ENCODE peak calls at places on chromosomes 4 and X, in five cellular contexts. One of them, this sample, is unnamed.

GRCh38 chr4:176262243-176262642 is 6.8 kb downstream of the ASB5 start:
- DNase-seq in NCI-H1105: no peak
- DNase-seq in T-helper 2 cell: no peak
- DNase-seq in stimulated activated CD4-positive, alpha-beta T cell treated with anti-CD3 and anti-CD28 coated beads, Interleukin-15, amount 100 ng/mL, for 1 hour: no peak
- DNase-seq in activated T-helper 9 cell treated with anti-CD3 and anti-CD28 coated beads, Interleukin-2, amount 50 U/mL, for 16 hours: no peak
- DNase-seq in this sample: no peak

GRCh38 chrX:48589482-48590162 is 7.7 kb upstream of the WDR13 start:
- DNase-seq in activated T-helper 9 cell treated with anti-CD3 and anti-CD28 coated beads, Interleukin-2, amount 50 U/mL, for 16 hours: no peak
- DNase-seq in stimulated activated CD4-positive, alpha-beta T cell treated with anti-CD3 and anti-CD28 coated beads, Interleukin-15, amount 100 ng/mL, for 1 hour: no peak
- DNase-seq in NCI-H1105: no peak
- DNase-seq in T-helper 2 cell: no peak
- DNase-seq in this sample: no peak

GRCh38 chr4:39732728-39733127 is 34.8 kb downstream of the UBE2K start:
- DNase-seq in stimulated activated CD4-positive, alpha-beta T cell treated with anti-CD3 and anti-CD28 coated beads, Interleukin-15, amount 100 ng/mL, for 1 hour: no peak
- DNase-seq in activated T-helper 9 cell treated with anti-CD3 and anti-CD28 coated beads, Interleukin-2, amount 50 U/mL, for 16 hours: no peak
- DNase-seq in T-helper 2 cell: no peak
- DNase-seq in NCI-H1105: no peak
- DNase-seq in this sample: no peak

GRCh38 chr4:87896020-87896621 is 63.4 kb downstream of the MEPE start:
- DNase-seq in stimulated activated CD4-positive, alpha-beta T cell treated with anti-CD3 and anti-CD28 coated beads, Interleukin-15, amount 100 ng/mL, for 1 hour: no peak
- DNase-seq in NCI-H1105: no peak
- DNase-seq in T-helper 2 cell: peak
- DNase-seq in activated T-helper 9 cell treated with anti-CD3 and anti-CD28 coated beads, Interleukin-2, amount 50 U/mL, for 16 hours: no peak
- DNase-seq in this sample: no peak

GRCh38 chr4:117626664-117627063 is 407.6 kb upstream of the NDST3 start:
- DNase-seq in T-helper 2 cell: no peak
- DNase-seq in NCI-H1105: no peak
- DNase-seq in stimulated activated CD4-positive, alpha-beta T cell treated with anti-CD3 and anti-CD28 coated beads, Interleukin-15, amount 100 ng/mL, for 1 hour: no peak
- DNase-seq in activated T-helper 9 cell treated with anti-CD3 and anti-CD28 coated beads, Interleukin-2, amount 50 U/mL, for 16 hours: no peak
- DNase-seq in this sample: no peak

GRCh38 chr4:184688447-184688846 is 38.9 kb downstream of the PRIMPOL start:
- DNase-seq in T-helper 2 cell: no peak
- DNase-seq in activated T-helper 9 cell treated with anti-CD3 and anti-CD28 coated beads, Interleukin-2, amount 50 U/mL, for 16 hours: no peak
- DNase-seq in NCI-H1105: no peak
- DNase-seq in stimulated activated CD4-positive, alpha-beta T cell treated with anti-CD3 and anti-CD28 coated beads, Interleukin-15, amount 100 ng/mL, for 1 hour: no peak
- DNase-seq in this sample: no peak

GRCh38 chr4:30416547-30416946 is 303.6 kb upstream of the PCDH7 start:
- DNase-seq in stimulated activated CD4-positive, alpha-beta T cell treated with anti-CD3 and anti-CD28 coated beads, Interleukin-15, amount 100 ng/mL, for 1 hour: no peak
- DNase-seq in NCI-H1105: no peak
- DNase-seq in T-helper 2 cell: no peak
- DNase-seq in activated T-helper 9 cell treated with anti-CD3 and anti-CD28 coated beads, Interleukin-2, amount 50 U/mL, for 16 hours: no peak
- DNase-seq in this sample: no peak

GRCh38 chr4:114226968-114227760 is 247.7 kb upstream of the ARSJ start:
- DNase-seq in activated T-helper 9 cell treated with anti-CD3 and anti-CD28 coated beads, Interleukin-2, amount 50 U/mL, for 16 hours: no peak
- DNase-seq in NCI-H1105: no peak
- DNase-seq in stimulated activated CD4-positive, alpha-beta T cell treated with anti-CD3 and anti-CD28 coated beads, Interleukin-15, amount 100 ng/mL, for 1 hour: no peak
- DNase-seq in T-helper 2 cell: no peak
- DNase-seq in this sample: no peak

GRCh38 chr4:102761478-102761790 is 666 bp upstream of the MANBA start:
- DNase-seq in activated T-helper 9 cell treated with anti-CD3 and anti-CD28 coated beads, Interleukin-2, amount 50 U/mL, for 16 hours: no peak
- DNase-seq in stimulated activated CD4-positive, alpha-beta T cell treated with anti-CD3 and anti-CD28 coated beads, Interleukin-15, amount 100 ng/mL, for 1 hour: no peak
- DNase-seq in NCI-H1105: no peak
- DNase-seq in T-helper 2 cell: no peak
- DNase-seq in this sample: no peak

GRCh38 chrX:118272237-118272636 is 73.7 kb upstream of the WDR44 start:
- DNase-seq in stimulated activated CD4-positive, alpha-beta T cell treated with anti-CD3 and anti-CD28 coated beads, Interleukin-15, amount 100 ng/mL, for 1 hour: no peak
- DNase-seq in activated T-helper 9 cell treated with anti-CD3 and anti-CD28 coated beads, Interleukin-2, amount 50 U/mL, for 16 hours: no peak
- DNase-seq in NCI-H1105: no peak
- DNase-seq in T-helper 2 cell: no peak
- DNase-seq in this sample: no peak

GRCh38 chr4:137707626-137708025 is 175.3 kb upstream of the PCDH18 start:
- DNase-seq in NCI-H1105: no peak
- DNase-seq in stimulated activated CD4-positive, alpha-beta T cell treated with anti-CD3 and anti-CD28 coated beads, Interleukin-15, amount 100 ng/mL, for 1 hour: no peak
- DNase-seq in activated T-helper 9 cell treated with anti-CD3 and anti-CD28 coated beads, Interleukin-2, amount 50 U/mL, for 16 hours: no peak
- DNase-seq in T-helper 2 cell: no peak
- DNase-seq in this sample: no peak

GRCh38 chr4:52105276-52105675 is 54.2 kb downstream of the SPATA18 start:
- DNase-seq in NCI-H1105: no peak
- DNase-seq in T-helper 2 cell: no peak
- DNase-seq in activated T-helper 9 cell treated with anti-CD3 and anti-CD28 coated beads, Interleukin-2, amount 50 U/mL, for 16 hours: no peak
- DNase-seq in stimulated activated CD4-positive, alpha-beta T cell treated with anti-CD3 and anti-CD28 coated beads, Interleukin-15, amount 100 ng/mL, for 1 hour: no peak
- DNase-seq in this sample: no peak

GRCh38 chrX:155592331-155592730 is 20.4 kb downstream of the TMLHE start:
- DNase-seq in activated T-helper 9 cell treated with anti-CD3 and anti-CD28 coated beads, Interleukin-2, amount 50 U/mL, for 16 hours: no peak
- DNase-seq in stimulated activated CD4-positive, alpha-beta T cell treated with anti-CD3 and anti-CD28 coated beads, Interleukin-15, amount 100 ng/mL, for 1 hour: no peak
- DNase-seq in NCI-H1105: no peak
- DNase-seq in T-helper 2 cell: no peak
- DNase-seq in this sample: no peak

GRCh38 chrX:40383969-40384368 is 196.8 kb upstream of the ATP6AP2 start:
- DNase-seq in activated T-helper 9 cell treated with anti-CD3 and anti-CD28 coated beads, Interleukin-2, amount 50 U/mL, for 16 hours: no peak
- DNase-seq in stimulated activated CD4-positive, alpha-beta T cell treated with anti-CD3 and anti-CD28 coated beads, Interleukin-15, amount 100 ng/mL, for 1 hour: no peak
- DNase-seq in NCI-H1105: no peak
- DNase-seq in T-helper 2 cell: no peak
- DNase-seq in this sample: no peak

GRCh38 chr4:56684320-56684719 is 3.2 kb upstream of the HOPX start:
- DNase-seq in T-helper 2 cell: no peak
- DNase-seq in NCI-H1105: no peak
- DNase-seq in activated T-helper 9 cell treated with anti-CD3 and anti-CD28 coated beads, Interleukin-2, amount 50 U/mL, for 16 hours: no peak
- DNase-seq in stimulated activated CD4-positive, alpha-beta T cell treated with anti-CD3 and anti-CD28 coated beads, Interleukin-15, amount 100 ng/mL, for 1 hour: no peak
- DNase-seq in this sample: no peak

GRCh38 chrX:51459125-51459524 is 37.3 kb downstream of the NUDT11 start:
- DNase-seq in activated T-helper 9 cell treated with anti-CD3 and anti-CD28 coated beads, Interleukin-2, amount 50 U/mL, for 16 hours: no peak
- DNase-seq in stimulated activated CD4-positive, alpha-beta T cell treated with anti-CD3 and anti-CD28 coated beads, Interleukin-15, amount 100 ng/mL, for 1 hour: no peak
- DNase-seq in NCI-H1105: no peak
- DNase-seq in T-helper 2 cell: no peak
- DNase-seq in this sample: no peak

GRCh38 chr4:43763029-43763610 is 685.5 kb downstream of the KCTD8 start:
- DNase-seq in NCI-H1105: no peak
- DNase-seq in T-helper 2 cell: no peak
- DNase-seq in stimulated activated CD4-positive, alpha-beta T cell treated with anti-CD3 and anti-CD28 coated beads, Interleukin-15, amount 100 ng/mL, for 1 hour: no peak
- DNase-seq in activated T-helper 9 cell treated with anti-CD3 and anti-CD28 coated beads, Interleukin-2, amount 50 U/mL, for 16 hours: no peak
- DNase-seq in this sample: no peak

GRCh38 chr4:162497564-162498167 is 333.9 kb upstream of the FSTL5 start:
- DNase-seq in NCI-H1105: no peak
- DNase-seq in stimulated activated CD4-positive, alpha-beta T cell treated with anti-CD3 and anti-CD28 coated beads, Interleukin-15, amount 100 ng/mL, for 1 hour: no peak
- DNase-seq in activated T-helper 9 cell treated with anti-CD3 and anti-CD28 coated beads, Interleukin-2, amount 50 U/mL, for 16 hours: no peak
- DNase-seq in T-helper 2 cell: no peak
- DNase-seq in this sample: no peak

GRCh38 chr4:108861339-108861738 is 98.5 kb upstream of the ETNPPL start:
- DNase-seq in NCI-H1105: no peak
- DNase-seq in stimulated activated CD4-positive, alpha-beta T cell treated with anti-CD3 and anti-CD28 coated beads, Interleukin-15, amount 100 ng/mL, for 1 hour: no peak
- DNase-seq in T-helper 2 cell: no peak
- DNase-seq in activated T-helper 9 cell treated with anti-CD3 and anti-CD28 coated beads, Interleukin-2, amount 50 U/mL, for 16 hours: no peak
- DNase-seq in this sample: no peak

GRCh38 chr4:23631255-23631950 is 258.4 kb downstream of the PPARGC1A start:
- DNase-seq in T-helper 2 cell: no peak
- DNase-seq in activated T-helper 9 cell treated with anti-CD3 and anti-CD28 coated beads, Interleukin-2, amount 50 U/mL, for 16 hours: no peak
- DNase-seq in NCI-H1105: no peak
- DNase-seq in stimulated activated CD4-positive, alpha-beta T cell treated with anti-CD3 and anti-CD28 coated beads, Interleukin-15, amount 100 ng/mL, for 1 hour: no peak
- DNase-seq in this sample: no peak

GRCh38 chr4:38958453-38958852 is 73.8 kb downstream of the TMEM156 start:
- DNase-seq in NCI-H1105: no peak
- DNase-seq in activated T-helper 9 cell treated with anti-CD3 and anti-CD28 coated beads, Interleukin-2, amount 50 U/mL, for 16 hours: no peak
- DNase-seq in stimulated activated CD4-positive, alpha-beta T cell treated with anti-CD3 and anti-CD28 coated beads, Interleukin-15, amount 100 ng/mL, for 1 hour: no peak
- DNase-seq in T-helper 2 cell: no peak
- DNase-seq in this sample: no peak

GRCh38 chr4:38185406-38185805 is 225.2 kb downstream of the PTTG2 start:
- DNase-seq in activated T-helper 9 cell treated with anti-CD3 and anti-CD28 coated beads, Interleukin-2, amount 50 U/mL, for 16 hours: no peak
- DNase-seq in NCI-H1105: no peak
- DNase-seq in T-helper 2 cell: no peak
- DNase-seq in stimulated activated CD4-positive, alpha-beta T cell treated with anti-CD3 and anti-CD28 coated beads, Interleukin-15, amount 100 ng/mL, for 1 hour: no peak
- DNase-seq in this sample: no peak

GRCh38 chr4:182142146-182143085 is 100.8 kb upstream of the TENM3 start:
- DNase-seq in activated T-helper 9 cell treated with anti-CD3 and anti-CD28 coated beads, Interleukin-2, amount 50 U/mL, for 16 hours: no peak
- DNase-seq in stimulated activated CD4-positive, alpha-beta T cell treated with anti-CD3 and anti-CD28 coated beads, Interleukin-15, amount 100 ng/mL, for 1 hour: no peak
- DNase-seq in T-helper 2 cell: no peak
- DNase-seq in NCI-H1105: no peak
- DNase-seq in this sample: no peak

GRCh38 chr4:170089274-170089742 is 448 bp downstream of the AADAT start:
- DNase-seq in activated T-helper 9 cell treated with anti-CD3 and anti-CD28 coated beads, Interleukin-2, amount 50 U/mL, for 16 hours: no peak
- DNase-seq in stimulated activated CD4-positive, alpha-beta T cell treated with anti-CD3 and anti-CD28 coated beads, Interleukin-15, amount 100 ng/mL, for 1 hour: no peak
- DNase-seq in T-helper 2 cell: no peak
- DNase-seq in NCI-H1105: peak
- DNase-seq in this sample: peak

GRCh38 chrX:128156204-128156603 is 104.0 kb upstream of the ACTRT1 start:
- DNase-seq in activated T-helper 9 cell treated with anti-CD3 and anti-CD28 coated beads, Interleukin-2, amount 50 U/mL, for 16 hours: no peak
- DNase-seq in T-helper 2 cell: no peak
- DNase-seq in NCI-H1105: no peak
- DNase-seq in stimulated activated CD4-positive, alpha-beta T cell treated with anti-CD3 and anti-CD28 coated beads, Interleukin-15, amount 100 ng/mL, for 1 hour: no peak
- DNase-seq in this sample: no peak

GRCh38 chr4:145851516-145852201 is 87.0 kb downstream of the ZNF827 start:
- DNase-seq in stimulated activated CD4-positive, alpha-beta T cell treated with anti-CD3 and anti-CD28 coated beads, Interleukin-15, amount 100 ng/mL, for 1 hour: no peak
- DNase-seq in T-helper 2 cell: no peak
- DNase-seq in activated T-helper 9 cell treated with anti-CD3 and anti-CD28 coated beads, Interleukin-2, amount 50 U/mL, for 16 hours: no peak
- DNase-seq in NCI-H1105: no peak
- DNase-seq in this sample: no peak

GRCh38 chr4:156803056-156803455 is 168.5 kb downstream of the PDGFC start:
- DNase-seq in T-helper 2 cell: no peak
- DNase-seq in activated T-helper 9 cell treated with anti-CD3 and anti-CD28 coated beads, Interleukin-2, amount 50 U/mL, for 16 hours: no peak
- DNase-seq in NCI-H1105: no peak
- DNase-seq in stimulated activated CD4-positive, alpha-beta T cell treated with anti-CD3 and anti-CD28 coated beads, Interleukin-15, amount 100 ng/mL, for 1 hour: no peak
- DNase-seq in this sample: no peak